ENCODE peak calls at places on chromosomes 7 and 10, in five cellular contexts. H is transverse colon, O is IMR-90, S is foreskin fibroblast, Q is fibroblast of lung. I is an unnamed sample.

GRCh38 chr7:157575777-157576176 is 239.0 kb downstream of the DNAJB6 start:
- DNase-seq in H (no peak), O (no peak), S (no peak), Q (no peak), I (no peak)

GRCh38 chr10:79192677-79193003 is 123.9 kb downstream of the ZMIZ1 start:
- DNase-seq in H (no peak), O (peak; percentile 73), S (peak; percentile 63), Q (peak; percentile 76), I (peak; percentile 61)

GRCh38 chr7:115678049-115678982 is 352.2 kb downstream of the TFEC start:
- DNase-seq in H (peak; percentile 44), O (peak; percentile 74), S (peak; percentile 79), Q (peak; percentile 25), I (peak; percentile 19)

GRCh38 chr7:157663061-157663863 is 326.5 kb downstream of the DNAJB6 start:
- DNase-seq in H (no peak), O (no peak), S (no peak), Q (peak; percentile 74), I (peak; percentile 15)

GRCh38 chr7:31497501-31497900 is 16.4 kb upstream of the ITPRID1 start:
- DNase-seq in H (no peak), O (no peak), S (no peak), Q (no peak), I (no peak)

GRCh38 chr10:7773845-7774801 is 13.7 kb downstream of the KIN start:
- DNase-seq in H (peak; percentile 52), O (no peak), S (no peak), Q (no peak), I (no peak)

GRCh38 chr10:97666992-97667391 is 20.0 kb downstream of the AVPI1 start:
- DNase-seq in H (no peak), O (no peak), S (no peak), Q (no peak), I (no peak)

GRCh38 chr7:135283959-135284638 is 50.5 kb downstream of the STRA8 start:
- DNase-seq in H (no peak), O (no peak), S (no peak), Q (no peak), I (no peak)

GRCh38 chr7:93245525-93246432 is 13.6 kb downstream of the VPS50 start:
- DNase-seq in H (no peak), O (peak; percentile 38), S (peak; percentile 7), Q (peak; percentile 29), I (peak; percentile 46)

GRCh38 chr7:25356534-25357151 is 128.4 kb upstream of the NPVF start:
- DNase-seq in H (no peak), O (no peak), S (no peak), Q (no peak), I (no peak)

GRCh38 chr7:35975851-35976454 is 175.1 kb downstream of the SEPTIN7 start:
- DNase-seq in H (peak; percentile 31), O (peak; percentile 77), S (peak; percentile 56), Q (peak; percentile 62), I (peak; percentile 79)

DNA sequence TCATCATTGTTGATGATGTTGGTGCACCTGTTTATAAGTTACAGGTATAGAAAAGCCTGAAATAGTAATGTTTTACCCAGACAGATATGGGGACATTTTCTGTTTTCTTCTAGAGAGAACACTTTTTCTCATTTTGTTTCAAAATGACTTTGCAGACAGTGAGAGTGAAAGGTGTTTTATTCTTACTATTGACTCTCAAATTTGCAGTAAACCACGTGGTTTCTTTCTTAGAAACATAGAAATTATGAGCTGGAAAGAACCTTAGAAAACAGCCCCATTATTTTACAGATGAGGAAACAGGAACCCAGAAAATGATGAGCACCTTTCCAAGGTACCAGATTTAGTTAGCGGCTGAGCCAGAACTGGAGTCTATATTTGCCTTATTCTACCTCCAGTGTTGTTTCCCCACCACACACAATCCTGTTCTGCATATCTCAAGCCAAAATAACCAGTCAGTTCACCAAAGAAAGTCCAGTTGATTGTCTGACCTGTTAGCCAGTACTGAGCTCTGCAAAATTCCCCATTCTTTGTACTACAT is 138.9 kb upstream of the AHR start:
- DNase-seq in H (no peak), O (no peak), S (no peak), Q (no peak), I (no peak)
- H3K4me3 ChIP-seq in H (no peak overlapping the region), O (no peak overlapping the region), S (no peak overlapping the region), Q (no peak overlapping the region), I (no peak overlapping the region)

GRCh38 chr7:27151341-27151944 is 940 bp downstream of the HOXA3 start:
- DNase-seq in H (no peak), O (no peak), S (no peak), Q (no peak), I (peak; percentile 22)

GRCh38 chr7:27148031-27148775 is 629 bp upstream of the HOXA6 start:
- DNase-seq in H (peak; percentile 77), O (no peak), S (no peak), Q (no peak), I (peak; percentile 68)

GRCh38 chr7:27148776-27149641 is 1.4 kb upstream of the HOXA6 start:
- DNase-seq in H (peak; percentile 57), O (no peak), S (no peak), Q (no peak), I (peak; percentile 80)

GRCh38 chr7:27150568-27151340 is 1.6 kb downstream of the HOXA3 start:
- DNase-seq in H (peak; percentile 86), O (peak; percentile 78), S (peak; percentile 85), Q (peak; percentile 47), I (peak; percentile 81)

DNA sequence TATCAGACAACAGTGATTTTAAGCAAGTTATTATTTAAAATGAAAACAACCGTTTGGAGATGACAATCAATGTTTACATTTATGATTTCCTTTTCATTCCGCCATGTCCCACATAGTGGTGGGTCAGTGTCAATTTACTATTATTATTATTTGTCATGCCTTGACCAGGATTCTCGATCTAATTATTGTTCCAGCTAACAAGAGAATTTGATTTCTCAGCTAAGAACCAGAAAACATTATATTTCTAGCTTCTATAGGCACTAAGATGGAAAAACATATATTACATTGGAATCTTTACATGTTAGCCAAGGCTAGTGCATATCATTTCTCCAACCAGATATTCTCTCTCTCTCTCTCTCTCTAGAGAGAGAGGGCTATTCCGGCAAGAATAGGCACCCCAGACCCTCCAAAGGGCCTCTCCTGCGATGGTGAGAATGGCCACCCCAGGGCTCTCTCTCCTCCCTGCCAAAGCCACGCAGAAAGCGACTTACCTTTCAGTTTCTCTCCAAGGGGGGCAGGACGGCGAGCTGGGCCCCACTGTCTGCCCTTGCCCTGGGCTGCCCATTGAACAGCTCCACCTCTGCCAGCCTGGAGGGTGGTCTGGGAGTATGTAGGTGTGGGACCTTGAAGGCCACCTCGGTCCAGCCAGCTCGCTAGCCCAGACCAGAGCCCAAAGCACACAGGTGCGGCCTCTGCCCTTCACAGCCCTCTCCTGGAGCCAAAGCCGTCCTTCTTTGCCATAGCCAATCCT is 2.4 kb downstream of the HOXA3 start:
- DNase-seq in H (peak; percentile 40), O (no peak), S (no peak), Q (no peak), I (no peak)
- TF ChIP-seq CTCF in H (no peak), O (no peak), S (no peak), Q (no peak), I (no peak)

DNA sequence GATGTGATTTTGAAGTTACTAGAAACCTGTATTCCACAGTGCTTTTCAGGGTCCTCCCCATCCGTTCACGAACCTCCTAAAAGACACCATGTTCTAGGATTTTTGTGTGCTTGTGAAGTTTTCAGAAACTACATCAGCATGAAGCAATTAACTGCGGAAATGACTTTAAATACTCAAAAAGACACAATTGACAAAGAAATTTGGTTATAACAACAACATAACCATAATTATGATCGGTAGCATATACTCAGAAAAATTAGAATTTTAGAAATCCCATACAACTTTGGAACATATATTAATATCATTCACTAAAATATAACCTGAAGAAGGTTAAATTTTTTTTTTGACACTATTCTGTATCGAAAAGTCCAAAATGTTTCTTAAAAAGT is 43.8 kb upstream of the FAM20C start:
- DNase-seq in H (no peak), O (no peak), S (no peak), Q (no peak), I (no peak)
- H3K4me3 ChIP-seq in H (peak overlapping the region; percentile 63), O (peak overlapping the region; percentile 78), S (peak overlapping the region; percentile 67), Q (peak overlapping the region; percentile 73), I (peak overlapping the region; percentile 74)

GRCh38 chr10:55629792-55630490 is 731.1 kb downstream of the ZWINT start:
- DNase-seq in H (no peak), O (peak; percentile 4), S (no peak), Q (peak; percentile 51), I (peak; percentile 24)
- TF ChIP-seq CTCF in H (peak; percentile 48), O (peak; percentile 27), S (peak; percentile 39), Q (peak; percentile 80), I (peak; percentile 43)

GRCh38 chr7:128029405-128029995 is 1.7 kb downstream of the LRRC4 start:
- DNase-seq in H (no peak), O (no peak), S (no peak), Q (no peak), I (no peak)

GRCh38 chr7:128030999-128031681 is at the start of gene LRRC4:
- DNase-seq in H (peak; percentile 36), O (peak; percentile 43), S (peak; percentile 42), Q (peak; percentile 62), I (peak; percentile 39)

GRCh38 chr7:128032605-128033235 is 1.5 kb upstream of the LRRC4 start:
- DNase-seq in H (no peak), O (peak; percentile 28), S (no peak), Q (peak; percentile 26), I (no peak)

GRCh38 chr7:128031901-128032604 is 816 bp upstream of the LRRC4 start:
- DNase-seq in H (peak; percentile 33), O (peak; percentile 96), S (peak; percentile 89), Q (peak; percentile 93), I (peak; percentile 92)

GRCh38 chr7:128030263-128030998 is 806 bp downstream of the LRRC4 start:
- DNase-seq in H (no peak), O (no peak), S (no peak), Q (no peak), I (no peak)
- H3K4me3 ChIP-seq in H (peak overlapping the region; percentile 63), O (no peak overlapping the region), S (peak overlapping the region; percentile 22), Q (no peak overlapping the region), I (no peak overlapping the region)

GRCh38 chr10:131569851-131570715 is 258.6 kb upstream of the TCERG1L start:
- DNase-seq in H (no peak), O (no peak), S (no peak), Q (no peak), I (no peak)
- TF ChIP-seq CTCF in H (no peak), O (no peak), S (no peak), Q (no peak), I (no peak)

GRCh38 chr7:30145521-30145920 is 10.7 kb downstream of the MTURN start:
- DNase-seq in H (no peak), O (no peak), S (no peak), Q (no peak), I (no peak)

GRCh38 chr7:30147223-30147622 is 12.4 kb downstream of the MTURN start:
- DNase-seq in H (no peak), O (no peak), S (no peak), Q (no peak), I (no peak)

GRCh38 chr7:30147785-30148184 is 13.0 kb downstream of the MTURN start:
- DNase-seq in H (no peak), O (no peak), S (no peak), Q (no peak), I (no peak)

GRCh38 chr7:30144659-30145321 is 10.0 kb downstream of the MTURN start:
- DNase-seq in H (no peak), O (no peak), S (no peak), Q (no peak), I (no peak)

GRCh38 chr7:30146127-30146612 is 11.4 kb downstream of the MTURN start:
- DNase-seq in H (no peak), O (no peak), S (no peak), Q (no peak), I (no peak)
- H3K4me3 ChIP-seq in H (no peak overlapping the region), O (no peak overlapping the region), S (no peak overlapping the region), Q (no peak overlapping the region), I (no peak overlapping the region)

I was measured in fibroblast of mammary gland.